ENCODE peak calls at places on chromosomes 11 and 22, in four cellular contexts. N is AG09309, B is HCT116, M is cardiac fibroblast. A is an unnamed sample.

GRCh38 chr22:28923826-28924732 is 40.7 kb downstream of the ZNRF3 start:
- DNase-seq in B (peak), N (no peak), M (no peak), A (no peak)

GRCh38 chr11:65574963-65575567 is 788 bp upstream of the EHBP1L1 start:
- DNase-seq in M (peak), N (no peak), B (no peak), A (no peak)

GRCh38 chr11:76770642-76771445 is 12.3 kb upstream of the TSKU start:
- DNase-seq in B (no peak), N (peak), M (peak), A (peak)

GRCh38 chr11:14288189-14288935 is 70.6 kb downstream of the RRAS2 start:
- DNase-seq in B (no peak), M (peak), N (peak), A (no peak)

GRCh38 chr11:131886201-131886600 is 515.8 kb downstream of the NTM start:
- DNase-seq in B (no peak), M (no peak), N (no peak), A (no peak)

GRCh38 chr11:13468750-13469149 is 5.7 kb upstream of the BTBD10 start:
- DNase-seq in B (no peak), N (no peak), M (no peak), A (no peak)

GRCh38 chr11:8910662-8911039 is 338 bp upstream of the AKIP1 start:
- DNase-seq in M (no peak), B (no peak), N (no peak), A (no peak)

GRCh38 chr11:106821291-106821690 is 197.0 kb downstream of the GUCY1A2 start:
- DNase-seq in B (no peak), N (no peak), M (no peak), A (no peak)

GRCh38 chr11:127052420-127052819 is 51.9 kb upstream of the KIRREL3 start:
- DNase-seq in B (no peak), N (no peak), M (no peak), A (no peak)

GRCh38 chr22:19179472-19180048 is 1.0 kb upstream of the SLC25A1 start:
- DNase-seq in N (peak), M (peak), B (peak), A (peak)

GRCh38 chr11:47867821-47868220 is 19.7 kb upstream of the NUP160 start:
- DNase-seq in M (peak), N (no peak), B (no peak), A (no peak)

GRCh38 chr11:16777576-16777975 is 39.1 kb downstream of the C11orf58 start:
- DNase-seq in M (no peak), N (no peak), B (no peak), A (no peak)

GRCh38 chr11:85171648-85172257 is 455.4 kb downstream of the DLG2 start:
- DNase-seq in N (no peak), B (no peak), M (peak), A (no peak)

GRCh38 chr11:85682330-85683305 is 3.4 kb downstream of the CCDC89 start:
- DNase-seq in M (peak), B (no peak), N (no peak), A (no peak)

GRCh38 chr11:124693142-124693541 is 19.4 kb downstream of the SPA17 start:
- DNase-seq in M (no peak), B (no peak), N (no peak), A (no peak)

GRCh38 chr11:68349461-68350249 is 37.3 kb downstream of the LRP5 start:
- DNase-seq in B (no peak), M (no peak), N (no peak), A (no peak)

GRCh38 chr11:89443366-89444303 is 47.5 kb downstream of the NOX4 start:
- DNase-seq in N (no peak), B (no peak), M (no peak), A (no peak)

GRCh38 chr22:24875862-24876506 is 70.0 kb downstream of the SGSM1 start:
- DNase-seq in B (no peak), M (peak), N (no peak), A (no peak)

GRCh38 chr11:2259897-2260451 is 10.4 kb downstream of the ASCL2 start:
- DNase-seq in B (no peak), M (no peak), N (no peak), A (no peak)

GRCh38 chr22:27663812-27664211 is 137.7 kb downstream of the MN1 start:
- DNase-seq in N (no peak), M (peak), B (no peak), A (no peak)

GRCh38 chr22:48050836-48051235 is 1288.4 kb downstream of the TBC1D22A start:
- DNase-seq in N (no peak), M (no peak), B (no peak), A (no peak)

GRCh38 chr22:49640366-49641095 is 187.1 kb downstream of the BRD1 start:
- DNase-seq in N (no peak), B (no peak), M (no peak), A (no peak)

GRCh38 chr11:12164061-12165014 is 53.9 kb downstream of the MICAL2 start:
- DNase-seq in M (peak), B (peak), N (peak), A (no peak)

GRCh38 chr22:28951969-28952521 is 68.7 kb downstream of the ZNRF3 start:
- DNase-seq in B (no peak), N (peak), M (peak), A (no peak)

GRCh38 chr11:85844439-85845051 is 10.6 kb upstream of the CCDC83 start:
- DNase-seq in B (peak), N (no peak), M (peak), A (no peak)

GRCh38 chr11:112128483-112129121 is 35.3 kb downstream of the IL18 start:
- DNase-seq in N (peak), B (peak), M (peak), A (peak)

GRCh38 chr11:58726594-58727414 is 4.9 kb downstream of the GLYAT start:
- DNase-seq in N (no peak), M (no peak), B (no peak), A (no peak)

GRCh38 chr11:64720167-64720566 is 2.8 kb downstream of the NRXN2 start:
- DNase-seq in N (no peak), B (no peak), M (no peak), A (no peak)

GRCh38 chr11:5611627-5612026 is 13.2 kb upstream of the TRIM34 start:
- DNase-seq in N (no peak), B (peak), M (no peak), A (no peak)
- TF ChIP-seq CTCF in N (no peak), B (peak), M (no peak), A (no peak)

DNA sequence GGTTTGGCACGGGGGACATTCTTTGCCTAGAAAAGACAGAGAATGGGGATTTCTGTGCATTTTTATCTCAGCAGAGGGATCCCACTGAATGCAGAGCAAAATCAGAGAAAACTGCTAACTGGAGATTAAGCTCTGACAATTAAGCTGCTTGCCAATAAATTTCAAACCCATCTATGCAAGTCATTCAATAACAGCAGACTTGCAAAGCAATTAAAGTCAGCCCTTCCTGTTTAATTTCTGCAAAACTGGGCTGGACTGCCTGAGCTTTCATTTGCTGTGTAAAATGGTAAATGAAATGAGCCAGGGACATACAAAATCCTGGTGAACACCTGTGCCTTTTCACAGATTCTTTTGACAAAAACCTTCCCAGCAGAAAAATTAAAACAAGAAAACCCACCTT is 1273.9 kb upstream of the CNTN5 start:
- DNase-seq in N (no peak), B (no peak), M (no peak), A (no peak)
- TF ChIP-seq CTCF in N (no peak), B (no peak), M (no peak), A (no peak)

GRCh38 chr11:72856551-72857342 is 42.5 kb downstream of the ATG16L2 start:
- DNase-seq in N (no peak), M (peak), B (no peak), A (no peak)
- TF ChIP-seq CTCF in N (no peak), M (no peak), B (no peak), A (peak)

DNA sequence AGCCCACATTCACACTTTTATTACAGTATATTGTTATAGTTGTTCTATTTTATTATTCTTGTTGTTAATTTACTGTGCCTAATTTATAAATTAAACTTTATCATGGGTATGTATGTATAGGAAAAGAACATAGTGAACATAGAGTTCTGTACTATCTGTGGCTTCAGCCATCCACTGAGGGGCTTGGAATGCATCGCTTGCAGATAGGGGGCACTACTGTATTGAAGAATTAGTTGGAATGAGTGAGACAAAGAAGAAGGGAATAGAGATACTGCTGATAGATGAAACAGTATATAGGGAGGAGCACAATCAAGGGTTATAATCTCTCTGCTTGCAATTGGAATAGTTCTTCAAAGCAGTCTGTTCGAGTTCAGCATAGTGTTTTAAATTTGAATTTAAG is 432.2 kb downstream of the RAB38 start:
- DNase-seq in M (no peak), N (no peak), B (no peak), A (no peak)
- TF ChIP-seq CTCF in M (no peak), N (peak), B (peak), A (no peak)

DNA sequence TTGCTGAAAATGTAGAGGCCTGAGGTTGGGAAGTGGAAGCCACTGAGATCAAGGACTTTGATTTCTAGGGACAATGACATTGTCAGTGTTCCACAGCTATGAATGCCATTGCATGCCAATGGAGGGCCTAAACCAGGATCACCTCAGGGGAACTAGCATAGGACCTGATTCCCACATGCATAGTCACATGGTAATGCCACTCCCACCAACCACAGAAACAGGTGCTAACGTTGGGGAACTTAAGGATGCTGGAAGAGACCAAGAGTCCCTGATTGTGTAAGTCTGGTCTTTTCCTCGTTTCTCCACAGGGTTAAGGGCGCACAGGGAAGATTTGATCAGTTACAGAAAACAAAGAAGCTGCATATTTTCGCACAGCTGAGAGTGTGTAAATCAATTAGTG is 59.4 kb upstream of the CD44 start:
- DNase-seq in N (no peak), B (no peak), M (no peak), A (no peak)
- TF ChIP-seq CTCF in N (no peak), B (no peak), M (no peak), A (no peak)

DNA sequence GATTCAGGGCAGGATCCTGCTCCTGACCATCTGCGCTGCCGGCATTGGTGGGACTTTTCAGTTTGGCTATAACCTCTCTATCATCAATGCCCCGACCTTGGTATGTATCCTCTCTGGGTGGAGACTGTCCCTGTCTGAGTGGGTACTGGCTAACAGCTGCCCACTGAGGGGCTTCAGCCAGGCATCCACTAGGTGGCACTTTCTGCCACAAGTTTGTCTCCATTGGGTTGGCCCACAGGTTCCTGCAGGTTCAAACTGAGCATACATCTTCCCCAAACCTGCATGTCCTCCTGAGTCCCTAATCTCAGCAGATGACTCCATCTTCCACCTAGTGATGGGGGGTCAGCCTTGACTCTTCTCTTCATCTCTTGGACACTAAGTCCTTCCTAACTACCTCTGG is 4.4 kb downstream of the SLC2A11 start:
- DNase-seq in N (no peak), B (peak), M (peak), A (no peak)
- TF ChIP-seq CTCF in N (peak), B (peak), M (peak), A (peak)

GRCh38 chr11:134118016-134118415 is 49.1 kb downstream of the JAM3 start:
- DNase-seq in B (no peak), M (no peak), N (no peak), A (no peak)

GRCh38 chr11:134120921-134121526 is 52.2 kb downstream of the JAM3 start:
- DNase-seq in B (no peak), N (no peak), M (peak), A (peak)

GRCh38 chr11:134116210-134116609 is 47.3 kb downstream of the JAM3 start:
- DNase-seq in N (no peak), M (no peak), B (no peak), A (no peak)

GRCh38 chr11:134120143-134120850 is 51.4 kb downstream of the JAM3 start:
- DNase-seq in M (peak), N (peak), B (no peak), A (peak)

DNA sequence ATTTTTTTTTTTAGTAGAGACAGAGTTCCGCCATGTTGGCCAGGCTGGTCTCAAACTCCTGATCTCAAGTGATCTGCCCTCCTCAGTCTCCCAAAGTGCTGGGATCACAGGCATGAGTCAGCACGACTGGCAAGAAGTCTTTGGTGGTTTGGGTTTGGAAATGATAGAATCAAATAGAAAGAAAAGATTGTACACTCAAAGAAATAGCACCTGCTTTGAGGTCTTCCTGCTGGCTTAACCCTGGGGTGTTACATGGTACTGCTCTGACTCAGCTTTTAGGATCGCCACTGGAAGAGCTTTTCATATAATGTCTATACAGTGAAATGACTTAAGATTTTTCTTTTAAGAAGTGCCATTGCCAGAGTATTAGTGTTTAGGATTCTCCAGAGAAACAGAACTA is 50.2 kb downstream of the JAM3 start:
- DNase-seq in B (no peak), M (peak), N (no peak), A (no peak)
- TF ChIP-seq CTCF in B (no peak), M (no peak), N (no peak), A (no peak)